ENCODE peak calls at places on chromosomes 2 and 18, in five cellular contexts. One of them, this sample, is unnamed.

GRCh38 chr2:167946367-167946955 is 300.9 kb downstream of the STK39 start:
- DNase-seq in stomach: no peak
- DNase-seq in cardiac fibroblast: no peak
- DNase-seq in HFF-Myc: no peak
- DNase-seq in GM06990: no peak
- DNase-seq in this sample: no peak

GRCh38 chr2:152497481-152498052 is 162.6 kb downstream of the FMNL2 start:
- DNase-seq in GM06990: peak; percentile 45
- DNase-seq in cardiac fibroblast: peak; percentile 78
- DNase-seq in HFF-Myc: no peak
- DNase-seq in stomach: peak; percentile 66
- DNase-seq in this sample: no peak

GRCh38 chr2:220104871-220105351 is 477.5 kb downstream of the SLC4A3 start:
- DNase-seq in cardiac fibroblast: peak; percentile 92
- DNase-seq in GM06990: no peak
- DNase-seq in HFF-Myc: no peak
- DNase-seq in stomach: no peak
- DNase-seq in this sample: no peak

GRCh38 chr2:215917953-215918620 is 95.3 kb downstream of the MREG start:
- DNase-seq in HFF-Myc: no peak
- DNase-seq in GM06990: peak; percentile 77
- DNase-seq in cardiac fibroblast: peak; percentile 49
- DNase-seq in stomach: no peak
- DNase-seq in this sample: no peak

GRCh38 chr2:8604262-8604661 is 77.6 kb upstream of the ID2 start:
- DNase-seq in HFF-Myc: peak; percentile 5
- DNase-seq in cardiac fibroblast: no peak
- DNase-seq in stomach: no peak
- DNase-seq in GM06990: no peak
- DNase-seq in this sample: no peak

GRCh38 chr2:141038341-141038740 is 1092.5 kb downstream of the LRP1B start:
- DNase-seq in GM06990: no peak
- DNase-seq in HFF-Myc: no peak
- DNase-seq in stomach: no peak
- DNase-seq in cardiac fibroblast: no peak
- DNase-seq in this sample: no peak

GRCh38 chr2:128234613-128235012 is 84.1 kb downstream of the HS6ST1 start:
- DNase-seq in HFF-Myc: no peak
- DNase-seq in GM06990: no peak
- DNase-seq in cardiac fibroblast: no peak
- DNase-seq in stomach: no peak
- DNase-seq in this sample: no peak

GRCh38 chr2:222506230-222506934 is 82.0 kb downstream of the SGPP2 start:
- DNase-seq in GM06990: no peak
- DNase-seq in stomach: no peak
- DNase-seq in cardiac fibroblast: no peak
- DNase-seq in HFF-Myc: no peak
- DNase-seq in this sample: no peak

GRCh38 chr2:215430528-215431187 is 5.2 kb downstream of the FN1 start:
- DNase-seq in cardiac fibroblast: peak; percentile 80
- DNase-seq in stomach: no peak
- DNase-seq in GM06990: no peak
- DNase-seq in HFF-Myc: no peak
- DNase-seq in this sample: no peak

GRCh38 chr2:36458106-36458505 is 102.5 kb downstream of the CRIM1 start:
- DNase-seq in stomach: no peak
- DNase-seq in cardiac fibroblast: no peak
- DNase-seq in HFF-Myc: no peak
- DNase-seq in GM06990: no peak
- DNase-seq in this sample: no peak

GRCh38 chr2:161422812-161423211 is 6.7 kb downstream of the TBR1 start:
- DNase-seq in stomach: no peak
- DNase-seq in HFF-Myc: no peak
- DNase-seq in cardiac fibroblast: no peak
- DNase-seq in GM06990: no peak
- DNase-seq in this sample: no peak

GRCh38 chr18:31197676-31198075 is 35.0 kb upstream of the DSC1 start:
- DNase-seq in stomach: no peak
- DNase-seq in cardiac fibroblast: no peak
- DNase-seq in HFF-Myc: no peak
- DNase-seq in GM06990: no peak
- DNase-seq in this sample: no peak

GRCh38 chr2:120740765-120741513 is 5.3 kb downstream of the GLI2 start:
- DNase-seq in HFF-Myc: no peak
- DNase-seq in stomach: no peak
- DNase-seq in GM06990: no peak
- DNase-seq in cardiac fibroblast: peak; percentile 48
- DNase-seq in this sample: no peak
- TF ChIP-seq CTCF in HFF-Myc: no peak
- TF ChIP-seq CTCF in stomach: no peak
- TF ChIP-seq CTCF in GM06990: no peak
- TF ChIP-seq CTCF in cardiac fibroblast: peak; percentile 22
- TF ChIP-seq CTCF in this sample: no peak

DNA sequence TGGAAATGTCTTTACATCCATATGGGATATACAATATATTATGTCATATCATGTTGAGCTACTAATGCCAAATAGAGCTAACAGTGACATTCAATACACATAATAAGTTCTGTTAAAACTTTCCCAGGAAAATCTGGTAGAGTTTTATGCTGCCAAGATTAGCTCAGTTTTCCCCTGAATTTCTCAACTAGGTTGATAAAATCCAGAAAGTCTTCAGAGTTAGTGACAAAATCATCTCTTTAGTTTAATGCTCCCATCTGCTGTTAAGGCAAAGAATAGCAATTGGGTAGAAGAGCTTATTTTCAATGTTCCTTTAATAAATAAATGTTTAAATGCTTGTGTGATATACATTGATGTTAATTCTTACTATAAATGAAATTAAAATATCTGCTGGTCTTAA is 10.0 kb downstream of the COL3A1 start:
- DNase-seq in stomach: no peak
- DNase-seq in GM06990: no peak
- DNase-seq in cardiac fibroblast: peak; percentile 66
- DNase-seq in HFF-Myc: no peak
- DNase-seq in this sample: no peak
- TF ChIP-seq CTCF in stomach: no peak
- TF ChIP-seq CTCF in GM06990: no peak
- TF ChIP-seq CTCF in cardiac fibroblast: peak; percentile 34
- TF ChIP-seq CTCF in HFF-Myc: no peak
- TF ChIP-seq CTCF in this sample: no peak

DNA sequence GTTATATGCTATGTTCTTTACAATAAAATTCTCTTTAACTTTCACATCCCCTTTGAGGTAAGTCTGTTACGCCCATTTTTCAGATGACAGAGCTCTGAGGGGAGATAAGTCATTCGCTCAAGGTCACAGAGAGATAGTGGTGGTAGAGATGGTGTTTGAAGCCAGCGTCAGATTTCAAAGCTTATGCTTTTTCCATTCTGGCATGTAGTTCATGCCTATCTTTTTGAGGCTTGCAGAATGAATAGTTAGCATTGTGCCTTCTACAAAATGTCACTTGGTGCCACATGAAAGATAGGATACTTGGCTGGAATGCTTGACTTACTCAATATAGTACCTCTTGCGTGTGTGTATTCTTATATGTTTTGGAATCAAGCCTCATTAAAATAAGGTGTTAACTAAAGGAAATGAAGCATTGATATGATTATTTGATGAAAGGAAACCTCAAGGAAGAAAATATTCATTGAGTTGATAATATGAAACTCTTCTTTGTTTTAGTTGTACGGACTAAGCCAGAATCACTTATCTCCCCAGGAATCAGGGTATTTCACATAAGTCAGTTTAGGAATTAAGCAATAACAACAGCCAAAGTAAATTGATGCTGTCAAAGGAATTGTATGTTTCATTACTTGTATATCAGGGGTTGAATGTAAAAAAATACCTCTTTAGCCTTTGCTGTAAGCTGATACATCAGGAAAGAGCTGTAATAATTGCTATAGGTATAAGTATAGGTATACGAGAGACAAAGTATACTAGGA is 15.5 kb downstream of the SPATS2L start:
- DNase-seq in cardiac fibroblast: no peak
- DNase-seq in stomach: no peak
- DNase-seq in HFF-Myc: no peak
- DNase-seq in GM06990: no peak
- DNase-seq in this sample: no peak
- TF ChIP-seq CTCF in cardiac fibroblast: no peak
- TF ChIP-seq CTCF in stomach: no peak
- TF ChIP-seq CTCF in HFF-Myc: no peak
- TF ChIP-seq CTCF in GM06990: no peak
- TF ChIP-seq CTCF in this sample: no peak

GRCh38 chr2:174344716-174345472 is 10.1 kb downstream of the SP9 start:
- DNase-seq in stomach: no peak
- DNase-seq in HFF-Myc: peak; percentile 31
- DNase-seq in cardiac fibroblast: peak; percentile 45
- DNase-seq in GM06990: no peak
- DNase-seq in this sample: no peak
- TF ChIP-seq CTCF in stomach: peak; percentile 16
- TF ChIP-seq CTCF in HFF-Myc: peak; percentile 22
- TF ChIP-seq CTCF in cardiac fibroblast: peak; percentile 31
- TF ChIP-seq CTCF in GM06990: peak; percentile 33
- TF ChIP-seq CTCF in this sample: no peak

GRCh38 chr2:43186679-43187374 is 39.6 kb downstream of the ZFP36L2 start:
- DNase-seq in cardiac fibroblast: no peak
- DNase-seq in HFF-Myc: no peak
- DNase-seq in GM06990: no peak
- DNase-seq in stomach: no peak
- DNase-seq in this sample: no peak
- TF ChIP-seq CTCF in cardiac fibroblast: no peak
- TF ChIP-seq CTCF in HFF-Myc: no peak
- TF ChIP-seq CTCF in GM06990: no peak
- TF ChIP-seq CTCF in stomach: no peak
- TF ChIP-seq CTCF in this sample: no peak

GRCh38 chr2:171432206-171432968 is 1.4 kb downstream of the METTL8 start:
- DNase-seq in cardiac fibroblast: no peak
- DNase-seq in GM06990: no peak
- DNase-seq in stomach: no peak
- DNase-seq in HFF-Myc: no peak
- DNase-seq in this sample: no peak

GRCh38 chr2:171432969-171433762 is 624 bp downstream of the METTL8 start:
- DNase-seq in GM06990: peak; percentile 46
- DNase-seq in HFF-Myc: no peak
- DNase-seq in stomach: peak; percentile 34
- DNase-seq in cardiac fibroblast: peak; percentile 19
- DNase-seq in this sample: no peak

GRCh38 chr2:171434671-171434980 is 600 bp downstream of the DCAF17 start:
- DNase-seq in cardiac fibroblast: no peak
- DNase-seq in GM06990: no peak
- DNase-seq in HFF-Myc: no peak
- DNase-seq in stomach: no peak
- DNase-seq in this sample: no peak

GRCh38 chr2:171436307-171436706 is 2.3 kb downstream of the DCAF17 start:
- DNase-seq in stomach: no peak
- DNase-seq in HFF-Myc: no peak
- DNase-seq in cardiac fibroblast: peak; percentile 59
- DNase-seq in GM06990: no peak
- DNase-seq in this sample: no peak

DNA sequence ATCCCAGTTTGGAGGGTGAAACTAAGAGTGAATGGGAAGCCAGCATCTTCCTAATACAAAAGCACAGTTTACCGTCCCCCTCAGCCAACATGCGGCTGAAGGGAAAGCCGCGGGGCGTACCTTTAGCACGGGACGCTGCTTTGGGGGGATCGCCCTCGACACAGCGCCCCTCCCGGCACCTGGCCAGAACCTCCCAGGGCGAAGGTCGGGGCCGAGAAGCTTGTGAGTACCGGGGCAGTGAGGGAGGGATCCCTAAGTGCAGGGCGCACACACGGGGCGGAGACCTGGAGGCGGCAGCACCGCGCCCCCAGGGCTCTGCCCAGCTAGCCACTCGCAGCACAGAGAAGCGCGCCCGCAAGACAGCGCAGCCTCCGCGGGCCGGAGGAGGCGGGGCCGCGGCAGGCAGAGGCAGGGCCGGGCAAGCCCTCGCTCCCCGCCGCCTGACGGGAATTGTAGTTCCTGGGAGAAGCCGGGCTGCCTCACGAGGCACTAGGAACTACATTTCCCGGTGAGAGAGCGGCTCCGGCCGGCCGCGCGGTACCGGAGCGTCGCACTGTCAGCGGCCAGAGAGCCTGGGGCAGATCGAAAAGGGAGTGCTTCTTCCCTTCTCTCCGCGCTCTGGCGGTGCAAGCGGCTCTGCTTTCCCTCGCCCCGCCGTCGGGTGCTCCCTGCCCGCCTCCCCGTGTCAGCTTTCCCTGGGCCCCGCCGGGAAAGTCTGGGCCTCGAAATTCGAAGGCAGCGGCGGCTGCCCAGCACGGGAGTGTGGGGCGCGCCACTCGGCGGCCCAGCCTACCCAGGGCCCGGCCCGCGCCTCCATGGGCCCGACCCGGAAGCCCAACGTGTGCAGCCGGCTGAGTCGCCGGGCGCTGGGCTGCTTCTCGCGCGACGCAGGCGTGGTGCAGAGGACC is at the start of the genes DCAF17 and METTL8:
- DNase-seq in cardiac fibroblast: peak; percentile 97
- DNase-seq in HFF-Myc: peak; percentile 85
- DNase-seq in GM06990: peak; percentile 99
- DNase-seq in stomach: peak; percentile 96
- DNase-seq in this sample: peak; percentile 88
- TF ChIP-seq CTCF in cardiac fibroblast: peak; percentile 16
- TF ChIP-seq CTCF in HFF-Myc: peak; percentile 30
- TF ChIP-seq CTCF in GM06990: peak; percentile 75
- TF ChIP-seq CTCF in stomach: peak; percentile 37
- TF ChIP-seq CTCF in this sample: no peak

GRCh38 chr2:95275151-95275515 is 884 bp downstream of the PROM2 start:
- DNase-seq in stomach: peak; percentile 24
- DNase-seq in cardiac fibroblast: no peak
- DNase-seq in HFF-Myc: no peak
- DNase-seq in GM06990: no peak
- DNase-seq in this sample: peak; percentile 36

GRCh38 chr2:95273911-95274290 is 348 bp upstream of the PROM2 start:
- DNase-seq in cardiac fibroblast: no peak
- DNase-seq in stomach: no peak
- DNase-seq in HFF-Myc: no peak
- DNase-seq in GM06990: no peak
- DNase-seq in this sample: no peak

GRCh38 chr2:95272781-95273180 is 1.5 kb upstream of the PROM2 start:
- DNase-seq in cardiac fibroblast: no peak
- DNase-seq in HFF-Myc: no peak
- DNase-seq in stomach: peak; percentile 16
- DNase-seq in GM06990: no peak
- DNase-seq in this sample: peak; percentile 11

GRCh38 chr2:95275601-95276243 is 1.5 kb downstream of the PROM2 start:
- DNase-seq in stomach: peak; percentile 50
- DNase-seq in cardiac fibroblast: peak; percentile 8
- DNase-seq in HFF-Myc: no peak
- DNase-seq in GM06990: no peak
- DNase-seq in this sample: peak; percentile 18

GRCh38 chr2:95274291-95275150 is at the start of gene PROM2:
- DNase-seq in GM06990: no peak
- DNase-seq in HFF-Myc: no peak
- DNase-seq in cardiac fibroblast: no peak
- DNase-seq in stomach: peak; percentile 92
- DNase-seq in this sample: peak; percentile 10
- TF ChIP-seq CTCF in GM06990: no peak
- TF ChIP-seq CTCF in HFF-Myc: no peak
- TF ChIP-seq CTCF in cardiac fibroblast: no peak
- TF ChIP-seq CTCF in stomach: no peak
- TF ChIP-seq CTCF in this sample: no peak